ENCODE peak calls at places on chromosomes 16 and 17, in eight cellular contexts. One of them, this sample, is unnamed.

GRCh38 chr16:28163699-28164584 is 47.8 kb downstream of the XPO6 start:
- DNase-seq in transverse colon: no peak
- DNase-seq in heart left ventricle: no peak
- DNase-seq in adrenal gland: no peak
- DNase-seq in body of pancreas: no peak
- DNase-seq in uterus: no peak
- DNase-seq in right lobe of liver: no peak
- DNase-seq in tibial nerve: no peak
- DNase-seq in this sample: no peak

GRCh38 chr17:14545156-14545906 is 244.4 kb downstream of the HS3ST3B1 start:
- DNase-seq in body of pancreas: no peak
- DNase-seq in heart left ventricle: no peak
- DNase-seq in tibial nerve: no peak
- DNase-seq in uterus: no peak
- DNase-seq in right lobe of liver: no peak
- DNase-seq in adrenal gland: no peak
- DNase-seq in transverse colon: no peak
- DNase-seq in this sample: no peak

GRCh38 chr17:60039096-60039495 is 39.6 kb downstream of the HEATR6 start:
- DNase-seq in right lobe of liver: no peak
- DNase-seq in adrenal gland: no peak
- DNase-seq in uterus: no peak
- DNase-seq in transverse colon: no peak
- DNase-seq in body of pancreas: no peak
- DNase-seq in heart left ventricle: no peak
- DNase-seq in tibial nerve: no peak
- DNase-seq in this sample: no peak

GRCh38 chr17:61405686-61406542 is 6.3 kb downstream of the TBX2 start:
- DNase-seq in heart left ventricle: peak; percentile 18
- DNase-seq in right lobe of liver: no peak
- DNase-seq in body of pancreas: no peak
- DNase-seq in uterus: no peak
- DNase-seq in transverse colon: no peak
- DNase-seq in tibial nerve: peak; percentile 11
- DNase-seq in adrenal gland: no peak
- DNase-seq in this sample: no peak

GRCh38 chr16:23863511-23864422 is 28.0 kb downstream of the PRKCB start:
- DNase-seq in uterus: no peak
- DNase-seq in transverse colon: peak; percentile 31
- DNase-seq in heart left ventricle: no peak
- DNase-seq in right lobe of liver: no peak
- DNase-seq in adrenal gland: no peak
- DNase-seq in tibial nerve: no peak
- DNase-seq in body of pancreas: no peak
- DNase-seq in this sample: no peak

GRCh38 chr17:49755681-49756283 is 8.1 kb downstream of the FAM117A start:
- DNase-seq in transverse colon: no peak
- DNase-seq in right lobe of liver: no peak
- DNase-seq in adrenal gland: no peak
- DNase-seq in uterus: no peak
- DNase-seq in heart left ventricle: no peak
- DNase-seq in tibial nerve: no peak
- DNase-seq in body of pancreas: no peak
- DNase-seq in this sample: peak; percentile 69

GRCh38 chr17:19369846-19370492 is 7.4 kb upstream of the B9D1 start:
- DNase-seq in uterus: peak; percentile 13
- DNase-seq in transverse colon: peak; percentile 43
- DNase-seq in body of pancreas: no peak
- DNase-seq in heart left ventricle: peak; percentile 55
- DNase-seq in tibial nerve: no peak
- DNase-seq in adrenal gland: peak; percentile 58
- DNase-seq in right lobe of liver: no peak
- DNase-seq in this sample: no peak

GRCh38 chr17:40633871-40634270 is 13.7 kb downstream of the SMARCE1 start:
- DNase-seq in body of pancreas: no peak
- DNase-seq in tibial nerve: no peak
- DNase-seq in transverse colon: no peak
- DNase-seq in right lobe of liver: no peak
- DNase-seq in heart left ventricle: no peak
- DNase-seq in uterus: no peak
- DNase-seq in adrenal gland: no peak
- DNase-seq in this sample: no peak

GRCh38 chr17:5526821-5527598 is 40.6 kb downstream of the MIS12 start:
- DNase-seq in body of pancreas: peak; percentile 22
- DNase-seq in right lobe of liver: no peak
- DNase-seq in uterus: peak; percentile 74
- DNase-seq in heart left ventricle: peak; percentile 70
- DNase-seq in adrenal gland: peak; percentile 98
- DNase-seq in transverse colon: peak; percentile 26
- DNase-seq in tibial nerve: no peak
- DNase-seq in this sample: no peak

GRCh38 chr16:31421587-31421986 is 6.6 kb downstream of the COX6A2 start:
- DNase-seq in heart left ventricle: no peak
- DNase-seq in body of pancreas: no peak
- DNase-seq in transverse colon: no peak
- DNase-seq in tibial nerve: no peak
- DNase-seq in right lobe of liver: no peak
- DNase-seq in adrenal gland: no peak
- DNase-seq in uterus: no peak
- DNase-seq in this sample: no peak

GRCh38 chr17:36008998-36009665 is 7.8 kb upstream of the CCL15 start:
- DNase-seq in tibial nerve: no peak
- DNase-seq in transverse colon: no peak
- DNase-seq in body of pancreas: no peak
- DNase-seq in uterus: no peak
- DNase-seq in heart left ventricle: no peak
- DNase-seq in adrenal gland: no peak
- DNase-seq in right lobe of liver: no peak
- DNase-seq in this sample: no peak

GRCh38 chr16:17306745-17307144 is 164.0 kb downstream of the XYLT1 start:
- DNase-seq in adrenal gland: no peak
- DNase-seq in tibial nerve: no peak
- DNase-seq in transverse colon: no peak
- DNase-seq in right lobe of liver: no peak
- DNase-seq in uterus: no peak
- DNase-seq in heart left ventricle: no peak
- DNase-seq in body of pancreas: no peak
- DNase-seq in this sample: no peak

GRCh38 chr16:73735018-73735417 is 561.6 kb upstream of the PSMD7 start:
- DNase-seq in body of pancreas: no peak
- DNase-seq in right lobe of liver: no peak
- DNase-seq in tibial nerve: no peak
- DNase-seq in adrenal gland: no peak
- DNase-seq in transverse colon: no peak
- DNase-seq in heart left ventricle: no peak
- DNase-seq in uterus: no peak
- DNase-seq in this sample: no peak

GRCh38 chr16:11359370-11359769 is 14.1 kb downstream of the RMI2 start:
- DNase-seq in heart left ventricle: no peak
- DNase-seq in right lobe of liver: no peak
- DNase-seq in body of pancreas: peak; percentile 76
- DNase-seq in uterus: no peak
- DNase-seq in transverse colon: no peak
- DNase-seq in adrenal gland: no peak
- DNase-seq in tibial nerve: no peak
- DNase-seq in this sample: peak; percentile 61

GRCh38 chr16:89200124-89200849 is at the start of gene SLC22A31:
- DNase-seq in body of pancreas: no peak
- DNase-seq in tibial nerve: no peak
- DNase-seq in uterus: no peak
- DNase-seq in adrenal gland: no peak
- DNase-seq in heart left ventricle: no peak
- DNase-seq in transverse colon: no peak
- DNase-seq in right lobe of liver: no peak
- DNase-seq in this sample: no peak

GRCh38 chr17:80080081-80080480 is 21.3 kb upstream of the GAA start:
- DNase-seq in heart left ventricle: no peak
- DNase-seq in adrenal gland: no peak
- DNase-seq in tibial nerve: no peak
- DNase-seq in transverse colon: no peak
- DNase-seq in uterus: no peak
- DNase-seq in right lobe of liver: no peak
- DNase-seq in body of pancreas: no peak
- DNase-seq in this sample: no peak

GRCh38 chr17:2853111-2853721 is 57.0 kb downstream of the RAP1GAP2 start:
- DNase-seq in heart left ventricle: peak; percentile 76
- DNase-seq in body of pancreas: peak; percentile 72
- DNase-seq in transverse colon: peak; percentile 60
- DNase-seq in uterus: peak; percentile 51
- DNase-seq in adrenal gland: peak; percentile 62
- DNase-seq in right lobe of liver: no peak
- DNase-seq in tibial nerve: no peak
- DNase-seq in this sample: peak; percentile 43

GRCh38 chr17:76350463-76350862 is 3.3 kb downstream of the PRPSAP1 start:
- DNase-seq in heart left ventricle: no peak
- DNase-seq in body of pancreas: no peak
- DNase-seq in transverse colon: no peak
- DNase-seq in uterus: no peak
- DNase-seq in tibial nerve: no peak
- DNase-seq in right lobe of liver: no peak
- DNase-seq in adrenal gland: no peak
- DNase-seq in this sample: no peak

GRCh38 chr16:89489040-89489721 is 1.2 kb downstream of the ANKRD11 start:
- DNase-seq in adrenal gland: peak; percentile 96
- DNase-seq in uterus: peak; percentile 83
- DNase-seq in transverse colon: peak; percentile 88
- DNase-seq in body of pancreas: peak; percentile 88
- DNase-seq in heart left ventricle: peak; percentile 86
- DNase-seq in tibial nerve: peak; percentile 92
- DNase-seq in right lobe of liver: peak; percentile 85
- DNase-seq in this sample: peak; percentile 81

GRCh38 chr17:9115446-9116265 is 94.3 kb downstream of the NTN1 start:
- DNase-seq in adrenal gland: no peak
- DNase-seq in uterus: peak; percentile 82
- DNase-seq in heart left ventricle: peak; percentile 64
- DNase-seq in transverse colon: peak; percentile 48
- DNase-seq in right lobe of liver: peak; percentile 68
- DNase-seq in tibial nerve: peak; percentile 53
- DNase-seq in body of pancreas: peak; percentile 34
- DNase-seq in this sample: no peak

GRCh38 chr16:17414421-17414820 is 56.3 kb downstream of the XYLT1 start:
- DNase-seq in uterus: no peak
- DNase-seq in heart left ventricle: no peak
- DNase-seq in transverse colon: peak; percentile 14
- DNase-seq in adrenal gland: no peak
- DNase-seq in body of pancreas: no peak
- DNase-seq in tibial nerve: no peak
- DNase-seq in right lobe of liver: no peak
- DNase-seq in this sample: no peak

GRCh38 chr16:30760577-30761426 is 1.1 kb downstream of the CFAP119 start:
- DNase-seq in adrenal gland: no peak
- DNase-seq in transverse colon: no peak
- DNase-seq in tibial nerve: no peak
- DNase-seq in body of pancreas: no peak
- DNase-seq in heart left ventricle: no peak
- DNase-seq in uterus: no peak
- DNase-seq in right lobe of liver: no peak
- DNase-seq in this sample: no peak

GRCh38 chr17:7849185-7850117 is 5.4 kb upstream of the TMEM88 start:
- DNase-seq in body of pancreas: no peak
- DNase-seq in uterus: peak; percentile 20
- DNase-seq in right lobe of liver: peak; percentile 48
- DNase-seq in heart left ventricle: no peak
- DNase-seq in tibial nerve: no peak
- DNase-seq in transverse colon: no peak
- DNase-seq in adrenal gland: no peak
- DNase-seq in this sample: no peak

GRCh38 chr16:2151188-2152091 is 3.0 kb downstream of the RAB26 start:
- DNase-seq in adrenal gland: no peak
- DNase-seq in heart left ventricle: no peak
- DNase-seq in tibial nerve: no peak
- DNase-seq in right lobe of liver: no peak
- DNase-seq in transverse colon: no peak
- DNase-seq in body of pancreas: no peak
- DNase-seq in uterus: no peak
- DNase-seq in this sample: no peak
- TF ChIP-seq POLR2A in adrenal gland: no peak
- TF ChIP-seq POLR2A in heart left ventricle: no peak
- TF ChIP-seq POLR2A in tibial nerve: no peak
- TF ChIP-seq POLR2A in right lobe of liver: no peak
- TF ChIP-seq POLR2A in transverse colon: no peak
- TF ChIP-seq POLR2A in body of pancreas: no peak
- TF ChIP-seq POLR2A in uterus: no peak
- TF ChIP-seq POLR2A in this sample: no peak

GRCh38 chr17:47286198-47286914 is 32.7 kb downstream of the ITGB3 start:
- DNase-seq in heart left ventricle: no peak
- DNase-seq in tibial nerve: no peak
- DNase-seq in uterus: no peak
- DNase-seq in adrenal gland: no peak
- DNase-seq in transverse colon: no peak
- DNase-seq in body of pancreas: no peak
- DNase-seq in right lobe of liver: no peak
- DNase-seq in this sample: no peak
- H3K27ac ChIP-seq in heart left ventricle: no peak overlapping the region
- H3K27ac ChIP-seq in tibial nerve: peak overlapping the region; percentile 63
- H3K27ac ChIP-seq in uterus: no peak overlapping the region
- H3K27ac ChIP-seq in adrenal gland: no peak overlapping the region
- H3K27ac ChIP-seq in transverse colon: no peak overlapping the region
- H3K27ac ChIP-seq in body of pancreas: no peak overlapping the region
- H3K27ac ChIP-seq in right lobe of liver: no peak overlapping the region
- H3K27ac ChIP-seq in this sample: peak overlapping the region; percentile 89

GRCh38 chr17:78933959-78934568 is 8.9 kb upstream of the TIMP2 start:
- DNase-seq in tibial nerve: peak; percentile 92
- DNase-seq in heart left ventricle: peak; percentile 94
- DNase-seq in body of pancreas: peak; percentile 99
- DNase-seq in right lobe of liver: peak; percentile 76
- DNase-seq in uterus: peak; percentile 99
- DNase-seq in adrenal gland: peak; percentile 98
- DNase-seq in transverse colon: peak; percentile 90
- DNase-seq in this sample: peak; percentile 94
- TF ChIP-seq POLR2A in tibial nerve: no peak
- TF ChIP-seq POLR2A in heart left ventricle: no peak
- TF ChIP-seq POLR2A in body of pancreas: peak; percentile 67
- TF ChIP-seq POLR2A in right lobe of liver: no peak
- TF ChIP-seq POLR2A in uterus: peak; percentile 55
- TF ChIP-seq POLR2A in adrenal gland: no peak
- TF ChIP-seq POLR2A in transverse colon: no peak
- TF ChIP-seq POLR2A in this sample: peak; percentile 19

DNA sequence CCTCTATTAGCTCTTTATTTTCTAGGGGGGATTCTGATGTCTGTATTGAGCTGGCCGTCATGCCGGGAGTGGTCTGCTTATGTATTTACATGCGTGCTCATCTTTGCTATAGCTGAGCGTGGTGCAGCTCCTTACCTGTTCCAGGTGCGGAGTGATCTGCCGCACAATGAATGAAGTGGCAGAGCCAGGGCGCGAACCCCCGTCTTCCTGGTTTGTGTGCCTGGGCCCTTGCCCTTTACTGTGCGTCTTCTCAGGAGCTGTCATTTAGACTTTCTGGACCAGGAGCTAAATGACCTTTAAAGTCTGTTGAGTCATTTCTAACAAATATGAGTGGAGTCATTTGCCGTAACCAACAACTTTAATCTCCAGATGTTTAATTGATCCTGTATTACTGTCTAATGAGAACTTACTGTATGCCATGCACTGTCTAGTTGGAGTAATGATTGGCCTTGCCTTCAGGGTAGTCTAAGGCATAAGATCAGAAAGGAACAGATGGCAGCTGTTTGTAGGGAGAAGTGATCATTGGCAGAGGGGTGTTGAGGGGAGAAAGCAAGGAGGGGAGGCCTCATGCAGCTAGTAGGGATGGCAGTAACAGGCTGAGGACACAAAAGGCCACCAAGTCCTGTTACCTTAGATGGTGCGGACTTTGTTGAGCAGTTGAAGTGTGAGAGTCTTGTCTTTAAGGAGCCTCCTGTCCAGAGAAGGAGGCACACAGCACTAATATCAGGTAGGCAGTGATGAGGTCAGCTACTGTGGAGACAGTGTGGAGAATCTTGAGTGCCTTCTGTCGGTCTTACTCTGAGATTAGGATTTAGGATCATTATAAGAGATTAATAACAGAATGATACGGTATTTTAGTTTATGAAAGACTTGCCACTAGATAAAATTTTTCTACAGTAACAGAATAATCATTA is 53.9 kb downstream of the USP10 start:
- DNase-seq in uterus: no peak
- DNase-seq in body of pancreas: no peak
- DNase-seq in right lobe of liver: no peak
- DNase-seq in tibial nerve: no peak
- DNase-seq in transverse colon: no peak
- DNase-seq in adrenal gland: no peak
- DNase-seq in heart left ventricle: no peak
- DNase-seq in this sample: no peak
- H3K27ac ChIP-seq in uterus: no peak overlapping the region
- H3K27ac ChIP-seq in body of pancreas: no peak overlapping the region
- H3K27ac ChIP-seq in right lobe of liver: peak overlapping the region; percentile 11
- H3K27ac ChIP-seq in tibial nerve: no peak overlapping the region
- H3K27ac ChIP-seq in transverse colon: no peak overlapping the region
- H3K27ac ChIP-seq in adrenal gland: no peak overlapping the region
- H3K27ac ChIP-seq in heart left ventricle: no peak overlapping the region
- H3K27ac ChIP-seq in this sample: no peak overlapping the region